ENCODE peak calls at places on chromosome 5, in eight cellular contexts. H is PC-3; P is KG1; V is activated naive CD8-positive, alpha-beta T cell treated with anti-CD3 and anti-CD28 coated beads, Interleukin-2, amount 50 U/mL, for 24 hours; N is stimulated activated CD8-positive, alpha-beta memory T cell treated with anti-CD3 and anti-CD28 coated beads, Interleukin-15, amount 100 ng/mL, for 1 hour; M is RPMI7951; A is SW480; R is breast epithelium. X is an unnamed sample.

GRCh38 chr5:53766683-53767082 is 206.2 kb downstream of the NDUFS4 start:
- DNase-seq in M (no peak), A (no peak), V (no peak), R (no peak), H (no peak), P (no peak), N (no peak), X (no peak)

GRCh38 chr5:140165101-140165920 is 9.7 kb upstream of the CYSTM1 start:
- DNase-seq in N (no peak), P (no peak), A (no peak), V (no peak), M (no peak), R (no peak), H (peak), X (no peak)

GRCh38 chr5:72648511-72648910 is 141.3 kb upstream of the ZNF366 start:
- DNase-seq in V (no peak), H (peak), R (no peak), P (no peak), A (no peak), N (no peak), M (no peak), X (no peak)

GRCh38 chr5:139061274-139061673 is 136.9 kb downstream of the SIL1 start:
- DNase-seq in R (no peak), H (peak), N (no peak), A (no peak), M (peak), P (no peak), V (no peak), X (peak)

GRCh38 chr5:119454171-119454570 is 1.9 kb downstream of the HSD17B4 start:
- DNase-seq in V (no peak), M (no peak), H (no peak), A (no peak), P (no peak), N (no peak), R (no peak), X (no peak)

GRCh38 chr5:15092801-15093200 is 221.2 kb upstream of the ANKH start:
- DNase-seq in A (no peak), N (no peak), P (no peak), M (no peak), V (no peak), R (no peak), H (no peak), X (no peak)

GRCh38 chr5:12691330-12691729 is 787.1 kb upstream of the CTNND2 start:
- DNase-seq in P (no peak), A (no peak), N (no peak), R (no peak), M (peak), H (peak), V (no peak), X (peak)

GRCh38 chr5:5483880-5484595 is 61.6 kb downstream of the ICE1 start:
- DNase-seq in A (no peak), R (no peak), V (no peak), P (no peak), H (no peak), N (no peak), M (peak), X (peak)

GRCh38 chr5:88674262-88675158 is 208.5 kb downstream of the MEF2C start:
- DNase-seq in A (peak), H (no peak), M (peak), N (no peak), P (no peak), V (no peak), R (no peak), X (no peak)

GRCh38 chr5:118111956-118112355 is 876.4 kb downstream of the DTWD2 start:
- DNase-seq in V (no peak), R (no peak), A (no peak), M (no peak), H (no peak), N (no peak), P (no peak), X (no peak)

GRCh38 chr5:99275128-99275527 is 346.3 kb upstream of the CHD1 start:
- DNase-seq in H (no peak), A (no peak), N (no peak), V (no peak), P (no peak), M (no peak), R (no peak), X (no peak)

GRCh38 chr5:23352437-23352836 is 155.0 kb upstream of the PRDM9 start:
- DNase-seq in R (no peak), N (no peak), P (no peak), V (no peak), A (peak), M (peak), H (peak), X (peak)

GRCh38 chr5:174381241-174381640 is 335.7 kb downstream of the NSG2 start:
- DNase-seq in N (no peak), H (no peak), V (no peak), A (no peak), M (no peak), R (no peak), P (no peak), X (no peak)

GRCh38 chr5:84779206-84779605 is 394.5 kb upstream of the EDIL3 start:
- DNase-seq in N (no peak), R (no peak), H (no peak), A (no peak), P (no peak), M (no peak), V (no peak), X (no peak)

GRCh38 chr5:87266914-87267573 is 639 bp upstream of the RASA1 start:
- DNase-seq in H (no peak), R (no peak), A (no peak), P (no peak), N (no peak), V (no peak), M (no peak), X (no peak)

GRCh38 chr5:177447611-177448243 is 1.1 kb downstream of the PRR7 start:
- DNase-seq in P (no peak), A (peak), H (peak), N (no peak), V (peak), M (peak), R (peak), X (peak)

GRCh38 chr5:22238047-22238446 is 615.1 kb downstream of the CDH12 start:
- DNase-seq in N (no peak), H (peak), V (no peak), M (no peak), A (no peak), P (no peak), R (no peak), X (no peak)

GRCh38 chr5:56740868-56741267 is 74.5 kb upstream of the MAP3K1 start:
- DNase-seq in P (no peak), A (no peak), R (no peak), M (no peak), N (no peak), H (no peak), V (no peak), X (no peak)

GRCh38 chr5:167582916-167583315 is 708.5 kb upstream of the WWC1 start:
- DNase-seq in N (no peak), M (no peak), V (no peak), P (no peak), R (no peak), H (no peak), A (no peak), X (peak)

GRCh38 chr5:39158127-39158593 is 61.2 kb downstream of the FYB1 start:
- DNase-seq in A (no peak), P (no peak), R (no peak), M (peak), V (no peak), H (peak), N (no peak), X (peak)